ENCODE peak calls at places on chromosomes 16 and 17, in six cellular contexts. Y is gastrocnemius medialis, P is H1, K is A549, D is NB4, O is breast epithelium. R is an unnamed sample.

GRCh38 chr16:1543085-1543896 is 9.8 kb downstream of the TMEM204 start:
- DNase-seq in Y (peak; percentile 49), P (no peak), K (peak; percentile 51), D (peak; percentile 91), O (no peak), R (no peak)

GRCh38 chr17:70622382-70623260 is 453.3 kb downstream of the KCNJ2 start:
- DNase-seq in Y (peak; percentile 34), P (peak; percentile 81), K (peak; percentile 25), D (peak; percentile 48), O (no peak), R (no peak)

GRCh38 chr17:38431343-38432145 is 3.3 kb downstream of the ARHGAP23 start:
- DNase-seq in Y (no peak), P (no peak), K (no peak), D (no peak), O (no peak), R (no peak)

GRCh38 chr17:1484060-1484535 is 8.4 kb downstream of the MYO1C start:
- DNase-seq in Y (no peak), P (no peak), K (no peak), D (no peak), O (no peak), R (no peak)

GRCh38 chr17:79838541-79839274 is 532 bp downstream of the CBX4 start:
- DNase-seq in Y (no peak), P (peak; percentile 73), K (peak; percentile 39), D (peak; percentile 67), O (no peak), R (peak; percentile 54)

GRCh38 chr17:36591434-36592315 is at the start of gene DHRS11:
- DNase-seq in Y (peak; percentile 77), P (peak; percentile 91), K (peak; percentile 97), D (peak; percentile 88), O (peak; percentile 66), R (peak; percentile 68)

GRCh38 chr17:3556905-3557767 is 476 bp downstream of the TRPV3 start:
- DNase-seq in Y (peak; percentile 64), P (no peak), K (no peak), D (no peak), O (no peak), R (no peak)

GRCh38 chr16:4500283-4500682 is 24.1 kb downstream of the HMOX2 start:
- DNase-seq in Y (peak; percentile 70), P (no peak), K (peak; percentile 67), D (no peak), O (no peak), R (peak; percentile 35)

GRCh38 chr17:49414271-49414621 is 436 bp downstream of the PHB1 start:
- DNase-seq in Y (no peak), P (no peak), K (peak; percentile 46), D (no peak), O (no peak), R (no peak)

GRCh38 chr16:24328835-24329418 is 72.8 kb downstream of the CACNG3 start:
- DNase-seq in Y (no peak), P (no peak), K (no peak), D (no peak), O (no peak), R (no peak)

GRCh38 chr16:2286550-2286949 is 18.6 kb upstream of the RNPS1 start:
- DNase-seq in Y (no peak), P (no peak), K (no peak), D (no peak), O (no peak), R (no peak)

GRCh38 chr17:78144146-78144719 is 2.0 kb upstream of the C17orf99 start:
- DNase-seq in Y (peak; percentile 63), P (no peak), K (no peak), D (peak; percentile 73), O (peak; percentile 56), R (no peak)

GRCh38 chr17:65627108-65627507 is 65.7 kb upstream of the AXIN2 start:
- DNase-seq in Y (no peak), P (no peak), K (no peak), D (no peak), O (no peak), R (no peak)

GRCh38 chr17:80938556-80938955 is 53.1 kb upstream of the CHMP6 start:
- DNase-seq in Y (no peak), P (no peak), K (no peak), D (peak; percentile 85), O (no peak), R (no peak)

GRCh38 chr16:4344659-4345438 is 6.3 kb downstream of the PAM16 start:
- DNase-seq in Y (no peak), P (no peak), K (no peak), D (no peak), O (no peak), R (no peak)

GRCh38 chr16:24988593-24989338 is 26.4 kb downstream of the ARHGAP17 start:
- DNase-seq in Y (no peak), P (no peak), K (peak; percentile 30), D (no peak), O (no peak), R (peak; percentile 64)

GRCh38 chr17:38702900-38703741 is 2.0 kb upstream of the MLLT6 start:
- DNase-seq in Y (no peak), P (no peak), K (no peak), D (peak; percentile 62), O (no peak), R (peak; percentile 15)

GRCh38 chr17:80803451-80804428 is 187.9 kb upstream of the CHMP6 start:
- DNase-seq in Y (no peak), P (no peak), K (no peak), D (no peak), O (no peak), R (no peak)

GRCh38 chr17:38958326-38958725 is 8.9 kb downstream of the FBXO47 start:
- DNase-seq in Y (no peak), P (no peak), K (no peak), D (no peak), O (no peak), R (no peak)

GRCh38 chr17:78322858-78323455 is 36.9 kb downstream of the SOCS3 start:
- DNase-seq in Y (peak; percentile 66), P (no peak), K (no peak), D (no peak), O (no peak), R (no peak)

GRCh38 chr17:77385750-77386501 is 245.2 kb downstream of the SEC14L1 start:
- DNase-seq in Y (no peak), P (no peak), K (no peak), D (no peak), O (no peak), R (no peak)

GRCh38 chr16:53743149-53743566 is 39.2 kb downstream of the FTO start:
- DNase-seq in Y (no peak), P (no peak), K (no peak), D (peak; percentile 71), O (no peak), R (no peak)

GRCh38 chr16:88359008-88359407 is 23.8 kb upstream of the ZNF469 start:
- DNase-seq in Y (no peak), P (no peak), K (no peak), D (no peak), O (no peak), R (no peak)
- TF ChIP-seq POLR2A in Y (no peak), P (no peak), K (no peak), D (no peak), O (no peak), R (no peak)

DNA sequence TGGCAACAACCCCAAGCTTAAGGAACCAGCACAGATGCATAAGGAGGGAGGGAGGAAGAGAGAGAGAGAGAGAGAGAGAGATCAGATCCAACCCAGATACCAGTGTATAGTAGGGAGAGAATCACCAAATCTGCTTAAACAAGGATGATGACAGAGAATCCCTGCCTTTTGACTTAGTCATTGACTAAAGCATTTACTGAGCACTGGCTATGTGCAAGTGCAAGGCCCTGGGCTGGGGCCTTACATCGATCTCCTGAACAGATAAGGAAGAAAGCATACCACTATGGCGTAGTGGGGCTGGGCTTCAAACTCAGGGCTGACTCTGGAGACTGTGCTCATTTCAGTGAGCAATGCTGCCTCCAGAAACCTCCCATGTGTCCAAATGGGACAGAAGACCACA is 15.8 kb downstream of the TSNAXIP1 start:
- DNase-seq in Y (no peak), P (no peak), K (no peak), D (no peak), O (no peak), R (no peak)
- TF ChIP-seq CTCF in Y (no peak), P (no peak), K (no peak), D (no peak), O (no peak), R (no peak)

GRCh38 chr16:69130461-69130860 is 1.9 kb downstream of the CHTF8 start:
- DNase-seq in Y (no peak), P (no peak), K (no peak), D (no peak), O (no peak), R (no peak)

GRCh38 chr16:69131167-69131748 is 1.1 kb downstream of the CHTF8 start:
- DNase-seq in Y (no peak), P (no peak), K (peak; percentile 54), D (peak; percentile 88), O (no peak), R (no peak)

GRCh38 chr16:69131749-69132423 is 502 bp downstream of the CHTF8 start:
- DNase-seq in Y (peak; percentile 55), P (peak; percentile 90), K (peak; percentile 84), D (peak; percentile 94), O (peak; percentile 60), R (peak; percentile 63)

GRCh38 chr16:69133555-69133954 is 1.1 kb downstream of the UTP4 start:
- DNase-seq in Y (no peak), P (no peak), K (no peak), D (no peak), O (no peak), R (no peak)

GRCh38 chr16:69132424-69133252 is at the start of the genes CHTF8 and UTP4:
- DNase-seq in Y (peak; percentile 82), P (no peak), K (peak; percentile 85), D (peak; percentile 94), O (peak; percentile 75), R (peak; percentile 83)
- TF ChIP-seq POLR2A in Y (peak; percentile 97), P (peak; percentile 76), K (peak; percentile 85), D (peak; percentile 92), O (peak; percentile 42), R (peak; percentile 81)

DNA sequence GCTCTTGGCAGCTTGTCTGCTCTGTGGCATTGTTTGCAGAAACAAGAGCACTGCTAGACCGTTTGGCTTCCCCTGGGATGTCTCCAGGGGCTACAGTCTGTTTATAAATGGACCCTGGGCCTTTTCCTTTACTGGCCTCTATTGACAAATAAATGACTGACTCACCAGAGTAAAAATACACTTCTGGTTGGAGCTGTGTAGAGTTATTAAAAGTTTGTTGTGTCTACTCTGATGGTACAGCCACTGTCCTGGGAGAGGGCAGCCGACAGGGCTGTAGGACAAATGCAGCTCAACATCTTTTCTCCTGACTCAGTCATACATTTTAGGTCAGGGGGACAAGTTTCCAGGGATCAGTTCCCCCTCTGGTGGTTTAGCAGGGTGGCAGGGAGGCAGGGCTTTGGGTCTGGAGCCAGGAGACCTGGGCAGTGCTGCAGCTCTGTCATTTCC is 30.0 kb downstream of the FOXL1 start:
- DNase-seq in Y (peak; percentile 58), P (no peak), K (no peak), D (no peak), O (no peak), R (no peak)
- TF ChIP-seq CTCF in Y (no peak), P (no peak), K (no peak), D (no peak), O (no peak), R (no peak)

DNA sequence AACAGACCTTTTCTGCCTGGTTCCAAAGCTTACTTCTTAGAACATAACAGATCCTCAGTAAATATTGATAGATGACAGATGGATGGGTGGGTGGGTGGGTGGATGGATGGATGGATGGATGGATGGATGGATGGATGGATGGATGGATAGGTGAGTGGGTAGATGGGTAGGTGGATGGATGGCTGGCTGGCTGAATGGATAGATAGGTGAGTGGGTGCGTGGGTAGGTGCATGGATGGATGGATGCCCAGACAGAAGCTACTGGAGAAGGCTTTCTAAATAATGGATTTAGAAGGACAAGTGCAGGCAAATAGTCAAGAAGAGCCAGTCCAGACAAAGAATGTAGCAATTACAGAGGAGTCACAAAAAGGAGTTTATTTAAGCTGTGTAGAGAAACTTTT is 19.6 kb downstream of the SCNN1G start:
- DNase-seq in Y (no peak), P (no peak), K (no peak), D (no peak), O (no peak), R (no peak)
- TF ChIP-seq POLR2A in Y (no peak), P (no peak), K (no peak), D (no peak), O (no peak), R (no peak)